ENCODE peak calls at places on chromosomes 12 and 14, in six cellular contexts. I, B, Z, W, Y and N are unnamed samples. For H3K4me1, the result is how much of the 10 kb centered on the place peaks cover.

GRCh38 chr14:54299393-54300363 is 97.1 kb upstream of the CDKN3 start:
- DNase-seq in B (no peak), Y (no peak), W (peak), I (no peak), Z (no peak), N (no peak)

GRCh38 chr12:2627343-2628191 is 167.2 kb upstream of the FKBP4 start:
- DNase-seq in Z (no peak), Y (no peak), I (no peak), B (peak), W (no peak), N (no peak)

GRCh38 chr12:1630827-1631591 is 2.0 kb downstream of the WNT5B start:
- DNase-seq in Y (no peak), I (no peak), B (no peak), Z (no peak), W (peak), N (no peak)

GRCh38 chr14:105856676-105857222 is 330.4 kb downstream of the TMEM121 start:
- DNase-seq in W (no peak), Y (no peak), B (no peak), Z (no peak), I (no peak), N (no peak)

GRCh38 chr12:107805488-107806180 is 31.1 kb downstream of the ASCL4 start:
- DNase-seq in Z (no peak), B (no peak), Y (no peak), I (no peak), W (no peak), N (no peak)

GRCh38 chr12:112599871-112600270 is 181.1 kb downstream of the PTPN11 start:
- DNase-seq in Z (no peak), I (no peak), Y (no peak), W (peak), B (no peak), N (no peak)

GRCh38 chr12:101855364-101855884 is 22.0 kb upstream of the DRAM1 start:
- DNase-seq in W (peak), I (no peak), Y (no peak), B (peak), Z (no peak), N (no peak)

GRCh38 chr12:120574106-120574505 is 7.1 kb downstream of the POP5 start:
- DNase-seq in Y (no peak), I (no peak), Z (no peak), W (no peak), B (no peak), N (no peak)

GRCh38 chr14:53509845-53510244 is 356.7 kb upstream of the DDHD1 start:
- DNase-seq in B (no peak), I (no peak), Z (no peak), Y (no peak), W (no peak), N (no peak)

GRCh38 chr12:76919388-76920181 is 40.8 kb upstream of the CSRP2 start:
- DNase-seq in I (no peak), Z (no peak), B (no peak), Y (no peak), W (no peak), N (no peak)

GRCh38 chr12:3216726-3217682 is 139.8 kb downstream of the TSPAN9 start:
- DNase-seq in I (no peak), W (no peak), Y (no peak), Z (peak), B (no peak), N (no peak)

GRCh38 chr12:103590271-103590670 is 3.2 kb downstream of the STAB2 start:
- DNase-seq in Z (no peak), B (no peak), Y (no peak), W (no peak), I (no peak), N (no peak)

GRCh38 chr12:52149651-52150241 is 42.1 kb downstream of the KRT80 start:
- DNase-seq in Z (no peak), Y (no peak), W (no peak), B (no peak), I (no peak), N (no peak)

GRCh38 chr12:52152905-52153317 is 38.9 kb downstream of the KRT80 start:
- DNase-seq in I (no peak), Y (no peak), B (no peak), W (no peak), Z (no peak), N (no peak)

GRCh38 chr12:52151153-52151858 is 40.5 kb downstream of the KRT80 start:
- DNase-seq in Z (no peak), I (no peak), W (no peak), B (no peak), Y (no peak), N (no peak)

GRCh38 chr12:52149182-52149641 is 42.6 kb downstream of the KRT80 start:
- DNase-seq in Z (no peak), I (no peak), B (no peak), W (no peak), Y (no peak), N (no peak)

DNA sequence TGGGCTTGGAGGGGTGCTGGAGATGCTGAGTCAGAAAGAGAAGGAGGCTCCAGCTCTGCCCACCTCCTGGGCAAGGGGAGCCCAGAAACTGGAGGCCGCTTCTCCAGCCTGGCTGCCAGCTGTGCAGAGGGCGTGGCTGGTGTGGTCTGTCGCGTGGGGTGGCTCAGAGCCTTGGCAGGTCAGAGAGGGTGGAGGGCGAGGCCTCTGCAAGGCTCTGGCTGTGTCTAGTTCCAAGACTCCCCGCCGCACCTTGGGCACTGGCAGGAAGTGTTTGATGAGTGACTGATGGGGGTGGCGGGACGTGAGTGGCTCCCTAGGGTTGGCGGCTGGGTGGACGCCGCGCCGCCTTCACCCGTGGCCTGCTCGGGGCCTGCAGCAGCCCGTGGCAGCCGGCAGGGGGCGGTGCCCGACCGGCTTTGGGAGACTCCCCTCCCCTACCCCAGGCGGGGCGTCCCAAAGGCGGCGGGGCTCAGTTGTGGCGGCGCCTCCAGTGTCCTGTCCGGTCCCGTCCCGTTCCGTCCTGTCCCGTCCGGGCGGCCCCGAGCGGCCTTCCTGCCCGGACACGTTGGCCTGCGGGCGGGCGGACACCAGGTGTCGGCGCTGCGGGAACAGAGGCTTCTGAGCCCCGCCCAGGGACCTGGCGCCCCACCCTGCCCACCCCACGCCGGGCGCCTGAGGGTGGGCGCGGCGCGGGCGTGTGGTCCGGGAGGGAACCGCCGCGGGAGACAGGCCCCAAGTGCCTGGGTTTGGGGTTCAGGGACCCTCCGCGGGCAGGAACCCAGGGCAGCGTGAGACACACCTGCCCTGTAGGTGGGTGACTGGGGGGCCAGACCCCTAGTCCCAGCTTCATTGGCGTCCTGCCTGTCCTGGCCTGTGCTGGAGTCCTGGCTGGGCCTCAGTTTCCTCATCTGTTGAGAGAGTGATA is 39.7 kb downstream of the KRT80 start:
- DNase-seq in I (no peak), W (no peak), B (peak), Z (no peak), Y (no peak), N (no peak)
- H3K4me1 ChIP-seq in I (under half), W (under half), B (under half), Z (half or more), Y (under half), N (under half)

GRCh38 chr14:76695263-76695920 is 65.9 kb upstream of the VASH1 start:
- DNase-seq in I (no peak), B (no peak), Y (no peak), W (no peak), Z (no peak), N (no peak)
- TF ChIP-seq ZNF274 in I (no peak), B (no peak), Y (no peak), W (no peak), Z (no peak), N (no peak)

DNA sequence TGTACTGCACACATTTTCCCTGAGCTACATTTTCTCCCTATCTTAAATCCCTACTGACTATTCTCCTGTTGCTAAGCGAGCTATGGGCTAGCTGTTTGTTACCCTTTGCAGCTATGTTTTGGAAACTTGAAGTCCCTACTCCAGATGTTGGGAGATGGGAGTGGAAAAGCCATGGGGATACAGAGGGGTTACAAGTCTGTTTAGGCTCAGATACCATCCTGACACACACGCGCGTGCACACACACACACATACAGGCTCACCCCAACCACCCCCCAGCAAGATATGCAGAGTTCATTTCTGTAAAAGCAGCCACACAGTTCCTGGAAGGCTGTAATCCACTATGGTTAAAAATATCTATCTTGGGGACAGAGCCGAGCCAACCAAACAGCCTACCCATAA is 15.8 kb downstream of the ATP5MC2 start:
- DNase-seq in I (no peak), W (no peak), Y (no peak), Z (no peak), B (peak), N (no peak)
- H3K4me3 ChIP-seq in I (no peak), W (peak), Y (no peak), Z (no peak), B (no peak), N (no peak)

DNA sequence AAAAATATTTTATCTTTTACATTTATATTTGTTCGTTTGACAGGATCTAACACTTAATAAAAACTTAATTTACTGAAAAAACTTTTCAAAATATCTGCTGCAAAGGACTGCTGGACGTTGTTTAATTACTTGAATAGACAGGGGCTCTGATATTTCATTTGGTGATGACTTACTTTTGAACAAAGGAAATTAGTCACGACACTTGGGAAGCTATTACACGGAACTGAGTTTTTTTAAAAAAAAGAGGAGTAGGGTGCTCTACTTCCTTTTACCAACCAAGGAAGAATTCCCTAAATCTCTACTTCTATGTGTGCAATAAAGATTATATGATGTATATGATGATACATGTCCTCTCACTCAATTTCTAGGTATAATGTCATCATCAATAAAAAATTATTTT is 4.7 kb downstream of the FGD6 start:
- DNase-seq in W (no peak), Y (no peak), Z (no peak), I (no peak), B (no peak), N (no peak)
- H3K4me1 ChIP-seq in W (under half), Y (under half), Z (under half), I (under half), B (under half), N (under half)